ENCODE peak calls at places on chromosome 14, in six cellular contexts. A is HCT116, J is A549, T is K562, V is GM12878, L is SK-N-SH. B is an unnamed sample.

GRCh38 chr14:33307691-33308369 is 369.2 kb downstream of the NPAS3 start:
- DNase-seq in A (no peak), J (no peak), T (no peak), V (no peak), L (peak; percentile 27), B (no peak)

GRCh38 chr14:51244591-51244990 is 4.5 kb downstream of the TMX1 start:
- DNase-seq in A (no peak), J (no peak), T (no peak), V (no peak), L (no peak), B (no peak)

GRCh38 chr14:95204705-95205104 is 47.4 kb upstream of the DICER1 start:
- DNase-seq in A (no peak), J (no peak), T (no peak), V (no peak), L (no peak), B (no peak)

GRCh38 chr14:48398675-48399282 is 723.4 kb upstream of the MDGA2 start:
- DNase-seq in A (peak; percentile 33), J (peak; percentile 51), T (peak; percentile 6), V (no peak), L (peak; percentile 16), B (no peak)

GRCh38 chr14:30016025-30016424 is 88.4 kb upstream of the PRKD1 start:
- DNase-seq in A (no peak), J (no peak), T (no peak), V (no peak), L (no peak), B (no peak)

GRCh38 chr14:72792051-72792788 is 101.7 kb downstream of the DPF3 start:
- DNase-seq in A (no peak), J (no peak), T (no peak), V (no peak), L (no peak), B (no peak)

GRCh38 chr14:61968207-61968606 is 206.0 kb downstream of the SNAPC1 start:
- DNase-seq in A (no peak), J (no peak), T (no peak), V (no peak), L (no peak), B (no peak)

GRCh38 chr14:23297096-23297495 is 5.6 kb downstream of the PPP1R3E start:
- DNase-seq in A (no peak), J (no peak), T (no peak), V (no peak), L (no peak), B (no peak)

GRCh38 chr14:42057176-42057575 is 450.5 kb downstream of the LRFN5 start:
- DNase-seq in A (no peak), J (no peak), T (no peak), V (no peak), L (no peak), B (no peak)
- TF ChIP-seq REST in A (no peak), J (no peak), T (no peak), V (no peak), L (no peak), B (no peak)

GRCh38 chr14:90274019-90274418 is 17.7 kb downstream of the PSMC1 start:
- DNase-seq in A (no peak), J (peak; percentile 30), T (no peak), V (no peak), L (peak; percentile 52), B (no peak)
- TF ChIP-seq CTCF in A (no peak), J (no peak), T (no peak), V (no peak), L (no peak), B (no peak)

GRCh38 chr14:59055439-59056045 is 132.9 kb upstream of the DAAM1 start:
- DNase-seq in A (peak; percentile 13), J (peak; percentile 28), T (peak; percentile 15), V (peak; percentile 7), L (peak; percentile 65), B (no peak)
- TF ChIP-seq REST in A (no peak), J (no peak), T (no peak), V (no peak), L (no peak), B (no peak)

DNA sequence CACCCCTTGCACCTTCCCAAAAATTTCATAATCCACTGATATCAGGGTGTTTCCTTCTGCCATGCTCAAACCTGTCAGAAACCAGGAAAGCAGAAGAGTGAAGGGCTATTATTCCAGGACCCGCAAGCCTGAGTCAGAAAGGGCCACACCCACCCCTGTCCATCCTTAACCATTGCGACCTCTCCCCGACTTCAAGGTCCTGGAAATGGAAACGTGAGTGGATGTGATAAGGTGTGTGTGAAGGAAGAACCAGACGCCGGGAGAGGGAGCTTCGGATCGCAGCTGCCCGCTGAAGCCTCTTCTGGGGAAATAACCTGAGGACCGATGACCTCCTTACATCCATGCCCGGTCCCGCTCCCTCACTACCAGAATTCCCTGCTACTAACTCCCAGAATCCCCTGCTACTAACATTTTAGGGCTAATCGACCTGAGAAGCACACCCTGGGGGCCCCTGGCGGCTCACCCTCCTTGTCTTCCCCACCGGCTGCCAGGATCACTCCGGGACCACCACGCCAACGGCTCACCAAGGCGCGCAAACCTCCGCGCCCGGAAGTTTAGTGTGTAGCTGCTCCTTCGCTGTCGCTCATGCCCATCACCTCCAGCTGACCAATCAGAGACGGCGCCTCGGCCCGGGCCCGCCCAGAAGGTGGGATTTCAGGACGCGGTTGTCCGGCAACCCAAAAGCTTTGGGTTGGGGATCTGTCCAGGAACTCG is at the start of gene ACYP1:
- DNase-seq in A (peak; percentile 76), J (peak; percentile 90), T (peak; percentile 90), V (peak; percentile 56), L (peak; percentile 93), B (peak; percentile 57)
- TF ChIP-seq CTCF in A (no peak), J (no peak), T (no peak), V (no peak), L (peak; percentile 7), B (no peak)

GRCh38 chr14:64762044-64763034 is 58.1 kb downstream of the PLEKHG3 start:
- DNase-seq in A (peak; percentile 51), J (peak; percentile 91), T (peak; percentile 72), V (no peak), L (peak; percentile 87), B (no peak)
- TF ChIP-seq REST in A (no peak), J (no peak), T (no peak), V (no peak), L (no peak), B (no peak)

GRCh38 chr14:20327005-20327869 is 5.8 kb downstream of the CCNB1IP1 start:
- DNase-seq in A (peak; percentile 58), J (peak; percentile 74), T (no peak), V (peak; percentile 35), L (peak; percentile 55), B (peak; percentile 53)
- TF ChIP-seq CTCF in A (peak; percentile 51), J (peak; percentile 86), T (peak; percentile 40), V (peak; percentile 81), L (peak; percentile 82), B (peak; percentile 56)

B was measured in HL-60.